ENCODE peak calls at places on chromosomes 7 and 10, in seven cellular contexts. One of them, this sample, is unnamed.

GRCh38 chr7:114916261-114916892 is 5.5 kb upstream of the MDFIC start:
- DNase-seq in lower lobe of right lung: no peak
- DNase-seq in A549: no peak
- DNase-seq in right atrium auricular region: no peak
- DNase-seq in B cell: peak
- DNase-seq in neural progenitor cell: no peak
- DNase-seq in left lung: no peak
- DNase-seq in this sample: no peak

GRCh38 chr7:22935269-22935668 is 78.7 kb downstream of the HYCC1 start:
- DNase-seq in lower lobe of right lung: no peak
- DNase-seq in A549: no peak
- DNase-seq in right atrium auricular region: no peak
- DNase-seq in B cell: no peak
- DNase-seq in neural progenitor cell: peak
- DNase-seq in left lung: no peak
- DNase-seq in this sample: no peak

GRCh38 chr10:131514454-131514853 is 202.9 kb upstream of the TCERG1L start:
- DNase-seq in lower lobe of right lung: no peak
- DNase-seq in A549: no peak
- DNase-seq in right atrium auricular region: no peak
- DNase-seq in B cell: no peak
- DNase-seq in neural progenitor cell: peak
- DNase-seq in left lung: no peak
- DNase-seq in this sample: no peak

GRCh38 chr7:157043745-157044144 is 33.3 kb upstream of the MNX1 start:
- DNase-seq in lower lobe of right lung: no peak
- DNase-seq in A549: no peak
- DNase-seq in right atrium auricular region: no peak
- DNase-seq in B cell: no peak
- DNase-seq in neural progenitor cell: no peak
- DNase-seq in left lung: no peak
- DNase-seq in this sample: no peak

GRCh38 chr10:32795598-32796183 is 162.3 kb downstream of the ITGB1 start:
- DNase-seq in lower lobe of right lung: no peak
- DNase-seq in A549: peak
- DNase-seq in right atrium auricular region: no peak
- DNase-seq in B cell: peak
- DNase-seq in neural progenitor cell: peak
- DNase-seq in left lung: no peak
- DNase-seq in this sample: no peak

GRCh38 chr7:136585954-136586670 is 282.3 kb upstream of the CHRM2 start:
- DNase-seq in lower lobe of right lung: no peak
- DNase-seq in A549: no peak
- DNase-seq in right atrium auricular region: no peak
- DNase-seq in B cell: no peak
- DNase-seq in neural progenitor cell: no peak
- DNase-seq in left lung: no peak
- DNase-seq in this sample: no peak

GRCh38 chr10:70939397-70939796 is 51.0 kb upstream of the PCBD1 start:
- DNase-seq in lower lobe of right lung: no peak
- DNase-seq in A549: no peak
- DNase-seq in right atrium auricular region: no peak
- DNase-seq in B cell: no peak
- DNase-seq in neural progenitor cell: no peak
- DNase-seq in left lung: no peak
- DNase-seq in this sample: no peak

GRCh38 chr7:77696643-77697534 is 630 bp downstream of the RSBN1L start:
- DNase-seq in lower lobe of right lung: peak
- DNase-seq in A549: peak
- DNase-seq in right atrium auricular region: no peak
- DNase-seq in B cell: peak
- DNase-seq in neural progenitor cell: peak
- DNase-seq in left lung: peak
- DNase-seq in this sample: peak

GRCh38 chr7:28661826-28662225 is 249.5 kb downstream of the CREB5 start:
- DNase-seq in lower lobe of right lung: no peak
- DNase-seq in A549: no peak
- DNase-seq in right atrium auricular region: no peak
- DNase-seq in B cell: no peak
- DNase-seq in neural progenitor cell: no peak
- DNase-seq in left lung: no peak
- DNase-seq in this sample: no peak

GRCh38 chr10:63773106-63773505 is 251.9 kb downstream of the REEP3 start:
- DNase-seq in lower lobe of right lung: no peak
- DNase-seq in A549: no peak
- DNase-seq in right atrium auricular region: no peak
- DNase-seq in B cell: no peak
- DNase-seq in neural progenitor cell: no peak
- DNase-seq in left lung: no peak
- DNase-seq in this sample: no peak

GRCh38 chr10:91424016-91424415 is 13.9 kb downstream of the HECTD2 start:
- DNase-seq in lower lobe of right lung: no peak
- DNase-seq in A549: no peak
- DNase-seq in right atrium auricular region: no peak
- DNase-seq in B cell: no peak
- DNase-seq in neural progenitor cell: no peak
- DNase-seq in left lung: no peak
- DNase-seq in this sample: no peak

GRCh38 chr7:20508109-20508508 is 107.4 kb upstream of the ABCB5 start:
- DNase-seq in lower lobe of right lung: no peak
- DNase-seq in A549: peak
- DNase-seq in right atrium auricular region: no peak
- DNase-seq in B cell: no peak
- DNase-seq in neural progenitor cell: peak
- DNase-seq in left lung: no peak
- DNase-seq in this sample: peak

GRCh38 chr10:84256510-84257342 is 11.9 kb downstream of the RGR start:
- DNase-seq in lower lobe of right lung: no peak
- DNase-seq in A549: peak
- DNase-seq in right atrium auricular region: peak
- DNase-seq in B cell: peak
- DNase-seq in neural progenitor cell: peak
- DNase-seq in left lung: no peak
- DNase-seq in this sample: no peak
- TF ChIP-seq CTCF in lower lobe of right lung: peak
- TF ChIP-seq CTCF in A549: peak
- TF ChIP-seq CTCF in right atrium auricular region: peak
- TF ChIP-seq CTCF in B cell: peak
- TF ChIP-seq CTCF in neural progenitor cell: peak
- TF ChIP-seq CTCF in left lung: peak
- TF ChIP-seq CTCF in this sample: peak

GRCh38 chr10:28300027-28300426 is 2.8 kb downstream of the MPP7 start:
- DNase-seq in lower lobe of right lung: no peak
- DNase-seq in A549: no peak
- DNase-seq in right atrium auricular region: no peak
- DNase-seq in B cell: peak
- DNase-seq in neural progenitor cell: no peak
- DNase-seq in left lung: no peak
- DNase-seq in this sample: no peak
- TF ChIP-seq CTCF in lower lobe of right lung: no peak
- TF ChIP-seq CTCF in A549: no peak
- TF ChIP-seq CTCF in right atrium auricular region: no peak
- TF ChIP-seq CTCF in B cell: no peak
- TF ChIP-seq CTCF in neural progenitor cell: peak
- TF ChIP-seq CTCF in left lung: no peak
- TF ChIP-seq CTCF in this sample: no peak

GRCh38 chr10:132886211-132887099 is 55.9 kb downstream of the CFAP46 start:
- DNase-seq in lower lobe of right lung: peak
- DNase-seq in A549: peak
- DNase-seq in right atrium auricular region: no peak
- DNase-seq in B cell: no peak
- DNase-seq in neural progenitor cell: no peak
- DNase-seq in left lung: peak
- DNase-seq in this sample: no peak
- TF ChIP-seq CTCF in lower lobe of right lung: no peak
- TF ChIP-seq CTCF in A549: peak
- TF ChIP-seq CTCF in right atrium auricular region: no peak
- TF ChIP-seq CTCF in B cell: no peak
- TF ChIP-seq CTCF in neural progenitor cell: no peak
- TF ChIP-seq CTCF in left lung: no peak
- TF ChIP-seq CTCF in this sample: no peak

GRCh38 chr7:152477079-152477478 is 41.3 kb upstream of the KMT2C start:
- DNase-seq in lower lobe of right lung: no peak
- DNase-seq in A549: no peak
- DNase-seq in right atrium auricular region: no peak
- DNase-seq in B cell: no peak
- DNase-seq in neural progenitor cell: no peak
- DNase-seq in left lung: no peak
- DNase-seq in this sample: no peak

GRCh38 chr7:152486968-152487367 is 51.2 kb upstream of the KMT2C start:
- DNase-seq in lower lobe of right lung: no peak
- DNase-seq in A549: no peak
- DNase-seq in right atrium auricular region: no peak
- DNase-seq in B cell: no peak
- DNase-seq in neural progenitor cell: no peak
- DNase-seq in left lung: no peak
- DNase-seq in this sample: no peak

GRCh38 chr7:152479595-152479994 is 43.8 kb upstream of the KMT2C start:
- DNase-seq in lower lobe of right lung: no peak
- DNase-seq in A549: no peak
- DNase-seq in right atrium auricular region: no peak
- DNase-seq in B cell: no peak
- DNase-seq in neural progenitor cell: no peak
- DNase-seq in left lung: no peak
- DNase-seq in this sample: no peak

GRCh38 chr7:152481082-152481481 is 45.3 kb upstream of the KMT2C start:
- DNase-seq in lower lobe of right lung: no peak
- DNase-seq in A549: no peak
- DNase-seq in right atrium auricular region: no peak
- DNase-seq in B cell: no peak
- DNase-seq in neural progenitor cell: no peak
- DNase-seq in left lung: no peak
- DNase-seq in this sample: no peak
- TF ChIP-seq CTCF in lower lobe of right lung: no peak
- TF ChIP-seq CTCF in A549: no peak
- TF ChIP-seq CTCF in right atrium auricular region: no peak
- TF ChIP-seq CTCF in B cell: no peak
- TF ChIP-seq CTCF in neural progenitor cell: no peak
- TF ChIP-seq CTCF in left lung: no peak
- TF ChIP-seq CTCF in this sample: no peak

DNA sequence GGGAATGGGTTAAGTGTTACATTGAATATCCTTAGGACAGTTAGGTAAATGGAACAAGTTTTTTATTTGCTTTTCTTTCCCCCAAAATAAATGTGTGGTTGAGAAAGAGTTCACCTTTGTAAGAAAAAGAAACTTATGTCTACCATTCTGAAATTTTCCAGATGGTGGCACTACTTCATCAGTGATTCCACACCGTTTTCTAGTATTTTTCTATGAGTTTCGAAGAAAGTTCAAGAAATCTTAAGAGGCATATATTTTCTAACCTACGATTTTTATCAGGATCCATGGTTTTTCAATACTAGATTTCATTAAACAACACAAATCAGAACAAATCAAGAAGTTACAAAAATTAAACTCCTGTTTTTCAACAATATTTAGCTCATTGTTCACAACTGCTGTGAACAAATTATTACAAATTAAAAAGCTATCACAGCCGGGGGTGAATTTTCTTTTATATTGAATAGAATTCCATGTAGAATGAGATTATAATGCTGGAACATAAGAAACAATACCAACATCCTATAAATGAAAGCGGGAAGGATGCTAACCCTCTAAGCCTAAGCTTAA is 163.1 kb upstream of the NPVF start:
- DNase-seq in lower lobe of right lung: no peak
- DNase-seq in A549: peak
- DNase-seq in right atrium auricular region: no peak
- DNase-seq in B cell: peak
- DNase-seq in neural progenitor cell: peak
- DNase-seq in left lung: no peak
- DNase-seq in this sample: no peak
- TF ChIP-seq CTCF in lower lobe of right lung: peak
- TF ChIP-seq CTCF in A549: peak
- TF ChIP-seq CTCF in right atrium auricular region: peak
- TF ChIP-seq CTCF in B cell: peak
- TF ChIP-seq CTCF in neural progenitor cell: peak
- TF ChIP-seq CTCF in left lung: peak
- TF ChIP-seq CTCF in this sample: no peak

GRCh38 chr10:119725550-119726290 is at the start of gene INPP5F:
- DNase-seq in lower lobe of right lung: peak
- DNase-seq in A549: peak
- DNase-seq in right atrium auricular region: peak
- DNase-seq in B cell: peak
- DNase-seq in neural progenitor cell: peak
- DNase-seq in left lung: peak
- DNase-seq in this sample: peak
- TF ChIP-seq CTCF in lower lobe of right lung: peak
- TF ChIP-seq CTCF in A549: peak
- TF ChIP-seq CTCF in right atrium auricular region: peak
- TF ChIP-seq CTCF in B cell: peak
- TF ChIP-seq CTCF in neural progenitor cell: peak
- TF ChIP-seq CTCF in left lung: no peak
- TF ChIP-seq CTCF in this sample: peak

DNA sequence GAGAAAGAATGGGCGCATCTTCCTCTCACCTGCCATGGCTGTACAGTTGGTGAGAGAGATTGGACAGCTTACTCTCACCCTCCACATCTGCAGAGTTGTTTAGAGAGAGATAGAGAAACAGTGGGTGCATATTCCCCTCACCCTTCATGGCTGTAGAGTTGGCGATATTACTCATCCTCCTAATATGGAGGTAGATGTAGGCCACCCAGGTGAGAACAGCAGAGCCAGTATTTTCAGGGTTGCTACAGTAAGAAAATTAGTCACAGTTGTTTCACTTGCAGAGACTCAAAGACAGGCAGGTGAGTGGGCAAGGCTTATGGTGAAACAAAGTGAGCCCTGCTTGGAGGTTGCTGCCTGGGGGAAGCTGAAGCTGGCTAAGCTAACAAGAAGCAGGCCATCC is 65.0 kb upstream of the PFKP start:
- DNase-seq in lower lobe of right lung: no peak
- DNase-seq in A549: no peak
- DNase-seq in right atrium auricular region: no peak
- DNase-seq in B cell: no peak
- DNase-seq in neural progenitor cell: no peak
- DNase-seq in left lung: no peak
- DNase-seq in this sample: no peak
- TF ChIP-seq CTCF in lower lobe of right lung: no peak
- TF ChIP-seq CTCF in A549: no peak
- TF ChIP-seq CTCF in right atrium auricular region: no peak
- TF ChIP-seq CTCF in B cell: no peak
- TF ChIP-seq CTCF in neural progenitor cell: no peak
- TF ChIP-seq CTCF in left lung: no peak
- TF ChIP-seq CTCF in this sample: no peak

GRCh38 chr7:128721376-128721775 is 17.8 kb upstream of the CALU start:
- DNase-seq in lower lobe of right lung: no peak
- DNase-seq in A549: no peak
- DNase-seq in right atrium auricular region: no peak
- DNase-seq in B cell: no peak
- DNase-seq in neural progenitor cell: no peak
- DNase-seq in left lung: no peak
- DNase-seq in this sample: no peak
- TF ChIP-seq CTCF in lower lobe of right lung: no peak
- TF ChIP-seq CTCF in A549: no peak
- TF ChIP-seq CTCF in right atrium auricular region: no peak
- TF ChIP-seq CTCF in B cell: no peak
- TF ChIP-seq CTCF in neural progenitor cell: no peak
- TF ChIP-seq CTCF in left lung: no peak
- TF ChIP-seq CTCF in this sample: no peak